ENCODE peak calls at places on chromosomes 3 and 15, in five cellular contexts. J is transverse colon, S is fibroblast of the aortic adventitia, N is kidney tubule cell, M is SJSA1. A is an unnamed sample.

GRCh38 chr3:109050591-109051167 is 67.3 kb downstream of the MORC1 start:
- DNase-seq in J (peak), S (peak), N (peak), M (no peak), A (peak)

GRCh38 chr3:10648181-10648580 is 142.8 kb upstream of the ATP2B2 start:
- DNase-seq in J (no peak), S (no peak), N (no peak), M (no peak), A (no peak)

GRCh38 chr3:13289771-13290285 is 130.3 kb downstream of the NUP210 start:
- DNase-seq in J (no peak), S (no peak), N (no peak), M (no peak), A (no peak)

GRCh38 chr3:30577788-30578187 is 28.6 kb upstream of the TGFBR2 start:
- DNase-seq in J (no peak), S (no peak), N (peak), M (no peak), A (no peak)

GRCh38 chr3:159775372-159775961 is 213.2 kb upstream of the IL12A start:
- DNase-seq in J (peak), S (peak), N (peak), M (peak), A (no peak)

GRCh38 chr3:55434789-55435188 is 52.3 kb downstream of the WNT5A start:
- DNase-seq in J (peak), S (peak), N (peak), M (peak), A (peak)

GRCh38 chr15:68633181-68634121 is 54.7 kb downstream of the CORO2B start:
- DNase-seq in J (no peak), S (no peak), N (no peak), M (no peak), A (no peak)

GRCh38 chr3:138412821-138413531 is 21.4 kb upstream of the ESYT3 start:
- DNase-seq in J (no peak), S (no peak), N (peak), M (no peak), A (no peak)

GRCh38 chr3:32387512-32387911 is 4.1 kb upstream of the CMTM7 start:
- DNase-seq in J (no peak), S (no peak), N (no peak), M (no peak), A (no peak)

GRCh38 chr3:24367216-24367615 is 127.4 kb downstream of the THRB start:
- DNase-seq in J (no peak), S (no peak), N (no peak), M (no peak), A (no peak)

GRCh38 chr15:83762367-83762766 is 108.4 kb downstream of the ADAMTSL3 start:
- DNase-seq in J (no peak), S (no peak), N (no peak), M (no peak), A (no peak)

GRCh38 chr3:116741462-116741861 is 31.9 kb downstream of the TUSC7 start:
- DNase-seq in J (no peak), S (no peak), N (no peak), M (no peak), A (no peak)

GRCh38 chr3:146532406-146532805 is 12.0 kb downstream of the PLSCR1 start:
- DNase-seq in J (no peak), S (no peak), N (no peak), M (no peak), A (no peak)

GRCh38 chr15:68295430-68295829 is 17.9 kb downstream of the FEM1B start:
- DNase-seq in J (no peak), S (no peak), N (no peak), M (no peak), A (no peak)

GRCh38 chr3:187744169-187745151 is 808 bp downstream of the BCL6 start:
- DNase-seq in J (peak), S (peak), N (peak), M (peak), A (no peak)

A was measured in NCI-H460.